ENCODE peak calls at places on chromosome 2, in seven cellular contexts. One of them, this sample, is unnamed.

GRCh38 chr2:16638941-16639340 is 26.7 kb downstream of the CYRIA start:
- DNase-seq in ovary: no peak
- DNase-seq in frontal cortex: no peak
- DNase-seq in NCI-H774: no peak
- DNase-seq in CD4-positive, alpha-beta T cell: no peak
- DNase-seq in sciatic nerve: no peak
- DNase-seq in hippocampal formation: no peak
- DNase-seq in this sample: no peak

GRCh38 chr2:221716434-221717303 is 144.6 kb upstream of the EPHA4 start:
- DNase-seq in sciatic nerve: no peak
- DNase-seq in ovary: no peak
- DNase-seq in hippocampal formation: no peak
- DNase-seq in CD4-positive, alpha-beta T cell: no peak
- DNase-seq in NCI-H774: peak; percentile 16
- DNase-seq in frontal cortex: no peak
- DNase-seq in this sample: no peak

GRCh38 chr2:167767858-167768257 is 479.5 kb downstream of the STK39 start:
- DNase-seq in sciatic nerve: no peak
- DNase-seq in CD4-positive, alpha-beta T cell: no peak
- DNase-seq in frontal cortex: no peak
- DNase-seq in ovary: no peak
- DNase-seq in hippocampal formation: no peak
- DNase-seq in NCI-H774: no peak
- DNase-seq in this sample: no peak

GRCh38 chr2:196987654-196988364 is 61.3 kb upstream of the PGAP1 start:
- DNase-seq in sciatic nerve: no peak
- DNase-seq in frontal cortex: peak; percentile 37
- DNase-seq in NCI-H774: peak; percentile 34
- DNase-seq in hippocampal formation: peak; percentile 68
- DNase-seq in ovary: no peak
- DNase-seq in CD4-positive, alpha-beta T cell: no peak
- DNase-seq in this sample: no peak

GRCh38 chr2:241218131-241219029 is 29.9 kb downstream of the ANO7 start:
- DNase-seq in CD4-positive, alpha-beta T cell: peak; percentile 44
- DNase-seq in sciatic nerve: peak; percentile 83
- DNase-seq in hippocampal formation: no peak
- DNase-seq in frontal cortex: peak; percentile 70
- DNase-seq in NCI-H774: peak; percentile 44
- DNase-seq in ovary: peak; percentile 74
- DNase-seq in this sample: peak; percentile 13

GRCh38 chr2:160109939-160110673 is 47.7 kb upstream of the PLA2R1 start:
- DNase-seq in frontal cortex: peak; percentile 41
- DNase-seq in ovary: peak; percentile 73
- DNase-seq in NCI-H774: peak; percentile 19
- DNase-seq in hippocampal formation: peak; percentile 68
- DNase-seq in sciatic nerve: no peak
- DNase-seq in CD4-positive, alpha-beta T cell: no peak
- DNase-seq in this sample: peak; percentile 21

GRCh38 chr2:236863729-236864126 is 222.0 kb upstream of the COPS8 start:
- DNase-seq in hippocampal formation: no peak
- DNase-seq in frontal cortex: no peak
- DNase-seq in sciatic nerve: no peak
- DNase-seq in NCI-H774: no peak
- DNase-seq in CD4-positive, alpha-beta T cell: no peak
- DNase-seq in ovary: no peak
- DNase-seq in this sample: no peak

GRCh38 chr2:118312963-118313756 is 224.9 kb downstream of the INSIG2 start:
- DNase-seq in sciatic nerve: no peak
- DNase-seq in ovary: no peak
- DNase-seq in frontal cortex: no peak
- DNase-seq in hippocampal formation: no peak
- DNase-seq in NCI-H774: no peak
- DNase-seq in CD4-positive, alpha-beta T cell: no peak
- DNase-seq in this sample: no peak

GRCh38 chr2:68646303-68646702 is 2.9 kb downstream of the PROKR1 start:
- DNase-seq in ovary: no peak
- DNase-seq in sciatic nerve: no peak
- DNase-seq in CD4-positive, alpha-beta T cell: no peak
- DNase-seq in NCI-H774: no peak
- DNase-seq in frontal cortex: no peak
- DNase-seq in hippocampal formation: no peak
- DNase-seq in this sample: no peak

GRCh38 chr2:76861708-76862107 is 660.5 kb downstream of the LRRTM4 start:
- DNase-seq in CD4-positive, alpha-beta T cell: no peak
- DNase-seq in frontal cortex: no peak
- DNase-seq in NCI-H774: no peak
- DNase-seq in sciatic nerve: no peak
- DNase-seq in ovary: no peak
- DNase-seq in hippocampal formation: no peak
- DNase-seq in this sample: no peak

GRCh38 chr2:230899287-230899686 is 25.8 kb downstream of the GPR55 start:
- DNase-seq in NCI-H774: no peak
- DNase-seq in sciatic nerve: peak; percentile 36
- DNase-seq in frontal cortex: no peak
- DNase-seq in hippocampal formation: peak; percentile 51
- DNase-seq in CD4-positive, alpha-beta T cell: peak; percentile 7
- DNase-seq in ovary: no peak
- DNase-seq in this sample: no peak

GRCh38 chr2:3729786-3730185 is 26.4 kb downstream of the DCDC2C start:
- DNase-seq in sciatic nerve: no peak
- DNase-seq in ovary: no peak
- DNase-seq in NCI-H774: no peak
- DNase-seq in frontal cortex: no peak
- DNase-seq in hippocampal formation: no peak
- DNase-seq in CD4-positive, alpha-beta T cell: no peak
- DNase-seq in this sample: no peak

GRCh38 chr2:98944786-98945185 is 8.8 kb upstream of the CRACDL start:
- DNase-seq in hippocampal formation: no peak
- DNase-seq in sciatic nerve: no peak
- DNase-seq in frontal cortex: no peak
- DNase-seq in ovary: no peak
- DNase-seq in NCI-H774: no peak
- DNase-seq in CD4-positive, alpha-beta T cell: no peak
- DNase-seq in this sample: no peak

GRCh38 chr2:146572598-146572997 is 1272.2 kb upstream of the ACVR2A start:
- DNase-seq in sciatic nerve: no peak
- DNase-seq in frontal cortex: no peak
- DNase-seq in CD4-positive, alpha-beta T cell: no peak
- DNase-seq in NCI-H774: no peak
- DNase-seq in hippocampal formation: no peak
- DNase-seq in ovary: no peak
- DNase-seq in this sample: no peak

GRCh38 chr2:138502253-138503086 is 900 bp downstream of the SPOPL start:
- DNase-seq in NCI-H774: no peak
- DNase-seq in frontal cortex: no peak
- DNase-seq in ovary: no peak
- DNase-seq in CD4-positive, alpha-beta T cell: no peak
- DNase-seq in hippocampal formation: peak; percentile 52
- DNase-seq in sciatic nerve: peak; percentile 60
- DNase-seq in this sample: peak; percentile 1

GRCh38 chr2:176106636-176107539 is at the start of gene HOXD11:
- DNase-seq in NCI-H774: peak; percentile 74
- DNase-seq in ovary: no peak
- DNase-seq in hippocampal formation: no peak
- DNase-seq in frontal cortex: no peak
- DNase-seq in sciatic nerve: no peak
- DNase-seq in CD4-positive, alpha-beta T cell: peak; percentile 30
- DNase-seq in this sample: no peak